ENCODE peak calls at places on chromosomes 7 and 10, in four cellular contexts. M, W, B and X are unnamed samples.

GRCh38 chr7:123431075-123431614 is 103.2 kb downstream of the IQUB start:
- DNase-seq in M (no peak), B (no peak), W (no peak), X (no peak)

GRCh38 chr7:2980406-2981102 is 63.1 kb downstream of the CARD11 start:
- DNase-seq in B (no peak), W (no peak), M (no peak), X (no peak)

GRCh38 chr7:27814054-27814453 is 74.1 kb downstream of the TAX1BP1 start:
- DNase-seq in B (no peak), M (no peak), W (no peak), X (no peak)

GRCh38 chr10:88702848-88703597 is 3.0 kb upstream of the LIPK start:
- DNase-seq in M (no peak), W (no peak), B (peak), X (peak)

GRCh38 chr7:7178906-7179305 is 3.4 kb upstream of the C1GALT1 start:
- DNase-seq in M (no peak), B (no peak), W (no peak), X (no peak)

GRCh38 chr10:45580781-45581496 is 91.6 kb downstream of the ZFAND4 start:
- DNase-seq in W (peak), B (no peak), M (no peak), X (no peak)

GRCh38 chr10:62755662-62756653 is 48.6 kb upstream of the ADO start:
- DNase-seq in W (no peak), M (no peak), B (no peak), X (no peak)

GRCh38 chr10:110698340-110698739 is 54.2 kb downstream of the RBM20 start:
- DNase-seq in M (no peak), W (no peak), B (no peak), X (no peak)

GRCh38 chr10:114638874-114639625 is 19.0 kb downstream of the ABLIM1 start:
- DNase-seq in M (no peak), B (no peak), W (peak), X (no peak)

GRCh38 chr10:91206427-91206826 is 14.0 kb upstream of the PCGF5 start:
- DNase-seq in W (no peak), B (peak), M (no peak), X (no peak)

GRCh38 chr10:128908109-128908898 is 558.7 kb upstream of the MGMT start:
- DNase-seq in M (no peak), W (peak), B (no peak), X (no peak)

GRCh38 chr7:18530224-18531179 is 35.0 kb downstream of the HDAC9 start:
- DNase-seq in B (no peak), M (no peak), W (no peak), X (no peak)

GRCh38 chr10:118101501-118101900 is 54.8 kb upstream of the RAB11FIP2 start:
- DNase-seq in W (no peak), M (no peak), B (no peak), X (no peak)

GRCh38 chr10:86646532-86646931 is 7.8 kb upstream of the OPN4 start:
- DNase-seq in M (no peak), B (no peak), W (no peak), X (no peak)

GRCh38 chr7:74155810-74156395 is 18.3 kb upstream of the EIF4H start:
- DNase-seq in W (no peak), M (no peak), B (no peak), X (no peak)
- TF ChIP-seq SUZ12 in W (no peak), M (no peak), B (no peak), X (no peak)

DNA sequence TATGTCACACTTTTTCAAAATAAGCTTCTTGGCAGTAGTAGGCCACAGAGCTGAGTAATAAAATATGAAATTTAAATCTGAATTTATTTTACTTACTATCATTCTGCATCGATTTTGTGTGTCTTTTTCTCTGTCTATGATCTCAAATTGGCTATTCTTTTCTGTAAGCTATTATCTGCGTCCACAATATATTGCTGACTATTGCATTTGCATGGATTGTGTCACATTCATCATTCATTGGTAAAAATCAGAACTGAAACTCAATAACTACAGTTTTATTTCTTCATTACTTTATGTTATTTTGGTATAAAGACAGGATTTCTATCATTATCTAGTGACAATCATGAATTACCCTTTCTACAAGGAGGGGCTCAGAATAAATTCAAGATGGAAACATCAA is 154.8 kb upstream of the AGR3 start:
- DNase-seq in M (no peak), B (no peak), W (no peak), X (no peak)
- TF ChIP-seq SUZ12 in M (no peak), B (no peak), W (no peak), X (no peak)

GRCh38 chr7:21618706-21619105 is 75.9 kb downstream of the DNAH11 start:
- DNase-seq in M (no peak), W (no peak), B (no peak), X (no peak)
- TF ChIP-seq SUZ12 in M (no peak), W (no peak), B (no peak), X (no peak)

GRCh38 chr10:76022366-76022765 is 590.9 kb downstream of the LRMDA start:
- DNase-seq in B (no peak), M (no peak), W (no peak), X (no peak)
- TF ChIP-seq SUZ12 in B (no peak), M (no peak), W (no peak), X (no peak)